ENCODE peak calls at places on chromosome 21, in six cellular contexts. One of them, this sample, is unnamed.
A peak's percentile ranks its signal among the peaks of the same experiment; 100 is the strongest.

GRCh38 chr21:14384453-14384852 is 1.5 kb upstream of the HSPA13 start:
- DNase-seq in body of pancreas: no peak
- DNase-seq in right lobe of liver: no peak
- DNase-seq in tibial nerve: no peak
- DNase-seq in psoas muscle: no peak
- DNase-seq in thoracic aorta: no peak
- DNase-seq in this sample: no peak

GRCh38 chr21:28135646-28136045 is 857.0 kb downstream of the LTN1 start:
- DNase-seq in body of pancreas: no peak
- DNase-seq in right lobe of liver: no peak
- DNase-seq in tibial nerve: no peak
- DNase-seq in psoas muscle: no peak
- DNase-seq in thoracic aorta: no peak
- DNase-seq in this sample: no peak

GRCh38 chr21:39911792-39912191 is 44.6 kb downstream of the PCP4 start:
- DNase-seq in body of pancreas: no peak
- DNase-seq in right lobe of liver: no peak
- DNase-seq in tibial nerve: no peak
- DNase-seq in psoas muscle: no peak
- DNase-seq in thoracic aorta: no peak
- DNase-seq in this sample: no peak

GRCh38 chr21:34800797-34801518 is 132.2 kb downstream of the CLIC6 start:
- DNase-seq in body of pancreas: no peak
- DNase-seq in right lobe of liver: no peak
- DNase-seq in tibial nerve: no peak
- DNase-seq in psoas muscle: no peak
- DNase-seq in thoracic aorta: no peak
- DNase-seq in this sample: no peak

GRCh38 chr21:45200596-45201296 is 86.9 kb downstream of the POFUT2 start:
- DNase-seq in body of pancreas: no peak
- DNase-seq in right lobe of liver: no peak
- DNase-seq in tibial nerve: no peak
- DNase-seq in psoas muscle: no peak
- DNase-seq in thoracic aorta: no peak
- DNase-seq in this sample: no peak

GRCh38 chr21:37658994-37659458 is 257.2 kb downstream of the KCNJ6 start:
- DNase-seq in body of pancreas: peak; percentile 43
- DNase-seq in right lobe of liver: no peak
- DNase-seq in tibial nerve: peak; percentile 49
- DNase-seq in psoas muscle: peak; percentile 38
- DNase-seq in thoracic aorta: peak; percentile 30
- DNase-seq in this sample: no peak

GRCh38 chr21:34333150-34333739 is 30.6 kb upstream of the KCNE2 start:
- DNase-seq in body of pancreas: no peak
- DNase-seq in right lobe of liver: no peak
- DNase-seq in tibial nerve: no peak
- DNase-seq in psoas muscle: no peak
- DNase-seq in thoracic aorta: no peak
- DNase-seq in this sample: peak; percentile 89

GRCh38 chr21:45554477-45555175 is 12.4 kb upstream of the SLC19A1 start:
- DNase-seq in body of pancreas: peak; percentile 84
- DNase-seq in right lobe of liver: peak; percentile 94
- DNase-seq in tibial nerve: peak; percentile 75
- DNase-seq in psoas muscle: peak; percentile 81
- DNase-seq in thoracic aorta: no peak
- DNase-seq in this sample: peak; percentile 78

GRCh38 chr21:27425172-27425571 is 458.3 kb upstream of the ADAMTS5 start:
- DNase-seq in body of pancreas: no peak
- DNase-seq in right lobe of liver: no peak
- DNase-seq in tibial nerve: no peak
- DNase-seq in psoas muscle: no peak
- DNase-seq in thoracic aorta: no peak
- DNase-seq in this sample: no peak

GRCh38 chr21:35113064-35113463 is 64.0 kb upstream of the RUNX1 start:
- DNase-seq in body of pancreas: no peak
- DNase-seq in right lobe of liver: no peak
- DNase-seq in tibial nerve: no peak
- DNase-seq in psoas muscle: no peak
- DNase-seq in thoracic aorta: no peak
- DNase-seq in this sample: no peak

GRCh38 chr21:44984792-44985440 is 45.1 kb downstream of the SLX9 start:
- DNase-seq in body of pancreas: no peak
- DNase-seq in right lobe of liver: no peak
- DNase-seq in tibial nerve: no peak
- DNase-seq in psoas muscle: peak; percentile 24
- DNase-seq in thoracic aorta: no peak
- DNase-seq in this sample: no peak

GRCh38 chr21:16287060-16287459 is 557.3 kb downstream of the USP25 start:
- DNase-seq in body of pancreas: no peak
- DNase-seq in right lobe of liver: no peak
- DNase-seq in tibial nerve: no peak
- DNase-seq in psoas muscle: no peak
- DNase-seq in thoracic aorta: no peak
- DNase-seq in this sample: no peak

GRCh38 chr21:44710294-44710665 is 1.1 kb downstream of the TSPEAR start:
- DNase-seq in body of pancreas: no peak
- DNase-seq in right lobe of liver: no peak
- DNase-seq in tibial nerve: no peak
- DNase-seq in psoas muscle: no peak
- DNase-seq in thoracic aorta: no peak
- DNase-seq in this sample: peak; percentile 26

GRCh38 chr21:15978158-15978805 is 248.5 kb downstream of the USP25 start:
- DNase-seq in body of pancreas: no peak
- DNase-seq in right lobe of liver: no peak
- DNase-seq in tibial nerve: no peak
- DNase-seq in psoas muscle: no peak
- DNase-seq in thoracic aorta: no peak
- DNase-seq in this sample: peak; percentile 28

GRCh38 chr21:26846036-26846931 is 1.1 kb upstream of the ADAMTS1 start:
- DNase-seq in body of pancreas: peak; percentile 78
- DNase-seq in right lobe of liver: peak; percentile 77
- DNase-seq in tibial nerve: peak; percentile 71
- DNase-seq in psoas muscle: peak; percentile 88
- DNase-seq in thoracic aorta: peak; percentile 36
- DNase-seq in this sample: peak; percentile 83

DNA sequence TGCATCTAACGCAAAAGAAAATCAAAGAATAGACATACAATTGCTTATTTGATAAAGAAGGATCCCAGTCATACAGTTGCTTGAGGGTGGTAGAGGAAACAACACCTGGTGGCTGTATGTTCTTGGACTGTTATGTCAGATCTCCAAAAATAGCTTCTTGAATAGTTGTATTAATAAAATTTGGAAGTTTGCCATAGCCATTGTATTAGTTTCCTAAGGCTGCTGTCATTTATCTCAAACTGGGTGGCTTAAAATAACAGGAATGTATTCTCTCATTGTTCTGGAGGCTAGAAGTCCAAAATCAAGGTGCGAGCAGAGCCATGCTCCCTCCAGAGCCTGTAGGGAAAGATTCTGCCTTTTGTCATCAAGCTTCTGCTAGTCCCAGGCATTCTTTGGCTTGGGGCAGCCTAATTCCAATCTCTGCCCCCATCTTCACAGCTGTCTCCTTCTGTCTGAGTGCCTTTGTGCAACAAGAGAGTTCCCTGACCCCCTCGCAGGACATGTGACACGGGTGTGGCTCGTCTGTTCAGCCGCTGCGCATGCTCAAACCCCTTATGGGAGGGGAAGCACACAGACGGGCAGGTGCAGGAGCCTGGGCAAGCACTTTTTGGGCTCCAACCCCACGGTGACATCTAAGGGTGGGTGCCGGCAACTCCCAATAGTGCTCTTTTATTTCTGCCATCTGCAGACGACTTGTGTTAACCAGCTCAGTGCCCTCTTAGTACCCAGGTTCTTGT is 21.7 kb upstream of the GRIK1 start:
- DNase-seq in body of pancreas: no peak
- DNase-seq in right lobe of liver: no peak
- DNase-seq in tibial nerve: no peak
- DNase-seq in psoas muscle: no peak
- DNase-seq in thoracic aorta: no peak
- DNase-seq in this sample: no peak
- H3K9me3 ChIP-seq in body of pancreas: no peaks in the 10 kb centered on the region
- H3K9me3 ChIP-seq in right lobe of liver: no peaks in the 10 kb centered on the region
- H3K9me3 ChIP-seq in tibial nerve: no peaks in the 10 kb centered on the region
- H3K9me3 ChIP-seq in psoas muscle: no peaks in the 10 kb centered on the region
- H3K9me3 ChIP-seq in thoracic aorta: no peaks in the 10 kb centered on the region
- H3K9me3 ChIP-seq in this sample: no peaks in the 10 kb centered on the region

GRCh38 chr21:42518626-42519025 is 5.0 kb downstream of the SLC37A1 start:
- DNase-seq in body of pancreas: no peak
- DNase-seq in right lobe of liver: no peak
- DNase-seq in tibial nerve: no peak
- DNase-seq in psoas muscle: no peak
- DNase-seq in thoracic aorta: no peak
- DNase-seq in this sample: no peak
- H3K4me1 ChIP-seq in body of pancreas: peaks cover 16% of the 10 kb centered on the region
- H3K4me1 ChIP-seq in right lobe of liver: peaks cover 4% of the 10 kb centered on the region
- H3K4me1 ChIP-seq in tibial nerve: no peaks in the 10 kb centered on the region
- H3K4me1 ChIP-seq in psoas muscle: peaks cover 12% of the 10 kb centered on the region
- H3K4me1 ChIP-seq in thoracic aorta: peaks cover 4% of the 10 kb centered on the region
- H3K4me1 ChIP-seq in this sample: peaks cover 40% of the 10 kb centered on the region

DNA sequence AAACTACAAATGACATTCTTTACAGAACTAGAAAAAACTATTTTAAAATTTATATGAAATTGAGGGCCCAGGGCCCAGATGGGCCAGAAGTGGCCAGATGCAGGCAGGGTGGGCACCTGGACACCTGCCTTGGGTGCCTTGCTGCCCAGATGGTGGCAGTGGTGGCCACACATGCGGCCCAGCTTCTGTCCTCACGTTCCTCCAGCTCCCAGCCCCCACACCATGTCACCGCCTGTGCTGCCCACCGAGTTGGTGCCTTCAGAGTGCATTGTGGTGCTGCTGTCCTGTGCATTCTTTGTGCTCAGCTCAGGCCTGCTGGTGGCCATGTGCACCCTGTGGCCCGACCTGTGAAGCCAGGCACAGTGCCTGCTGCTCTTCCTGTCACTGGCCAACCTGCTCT is 216.8 kb upstream of the CXADR start:
- DNase-seq in body of pancreas: no peak
- DNase-seq in right lobe of liver: no peak
- DNase-seq in tibial nerve: no peak
- DNase-seq in psoas muscle: no peak
- DNase-seq in thoracic aorta: no peak
- DNase-seq in this sample: no peak
- H3K9me3 ChIP-seq in body of pancreas: no peaks in the 10 kb centered on the region
- H3K9me3 ChIP-seq in right lobe of liver: no peaks in the 10 kb centered on the region
- H3K9me3 ChIP-seq in tibial nerve: no peaks in the 10 kb centered on the region
- H3K9me3 ChIP-seq in psoas muscle: peaks cover 11% of the 10 kb centered on the region
- H3K9me3 ChIP-seq in thoracic aorta: no peaks in the 10 kb centered on the region
- H3K9me3 ChIP-seq in this sample: no peaks in the 10 kb centered on the region

GRCh38 chr21:38818336-38818723 is 12.6 kb downstream of the ETS2 start:
- DNase-seq in body of pancreas: no peak
- DNase-seq in right lobe of liver: no peak
- DNase-seq in tibial nerve: no peak
- DNase-seq in psoas muscle: no peak
- DNase-seq in thoracic aorta: no peak
- DNase-seq in this sample: no peak
- H3K4me1 ChIP-seq in body of pancreas: no peaks in the 10 kb centered on the region
- H3K4me1 ChIP-seq in right lobe of liver: peaks cover 48% of the 10 kb centered on the region
- H3K4me1 ChIP-seq in tibial nerve: no peaks in the 10 kb centered on the region
- H3K4me1 ChIP-seq in psoas muscle: peaks cover 33% of the 10 kb centered on the region
- H3K4me1 ChIP-seq in thoracic aorta: peaks cover 41% of the 10 kb centered on the region
- H3K4me1 ChIP-seq in this sample: peaks cover 80% of the 10 kb centered on the region

DNA sequence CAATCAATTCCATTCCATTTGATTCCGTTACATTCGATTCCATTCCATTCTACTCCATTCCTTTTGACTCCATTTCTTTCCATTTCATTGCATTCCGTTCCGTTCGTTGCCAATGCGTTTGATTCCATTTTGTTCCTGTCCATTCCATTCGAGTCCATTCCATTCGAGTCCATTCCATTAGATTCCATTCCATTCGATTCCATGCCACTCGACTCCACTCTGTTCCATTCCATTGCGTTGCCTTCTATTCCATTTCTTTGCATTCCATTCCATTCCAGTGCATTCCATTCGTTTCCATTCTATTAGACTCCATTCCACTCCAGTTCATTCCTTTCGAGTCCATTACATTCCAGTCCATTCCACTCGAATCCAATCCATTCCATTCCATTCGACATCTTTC is 2587.5 kb upstream of the TPTE start:
- DNase-seq in body of pancreas: no peak
- DNase-seq in right lobe of liver: no peak
- DNase-seq in tibial nerve: no peak
- DNase-seq in psoas muscle: no peak
- DNase-seq in thoracic aorta: no peak
- DNase-seq in this sample: no peak
- H3K9me3 ChIP-seq in body of pancreas: no peaks in the 10 kb centered on the region
- H3K9me3 ChIP-seq in right lobe of liver: peaks cover 5% of the 10 kb centered on the region
- H3K9me3 ChIP-seq in tibial nerve: peaks cover 6% of the 10 kb centered on the region
- H3K9me3 ChIP-seq in psoas muscle: peaks cover 85% of the 10 kb centered on the region
- H3K9me3 ChIP-seq in thoracic aorta: peaks cover 62% of the 10 kb centered on the region
- H3K9me3 ChIP-seq in this sample: peaks cover 3% of the 10 kb centered on the region

This sample was measured in SJSA1.